ENCODE peak calls at places on chromosomes 3 and 15, in eight cellular contexts. Z is substantia nigra; I is AG08396; Q is G401; P is stimulated activated CD4-positive, alpha-beta T cell treated with anti-CD3 and anti-CD28 coated beads, Interleukin-4, amount 100 ng/mL, for 1 hour; C is germinal center; S is NCI-H1105 treated with DMSO at 0.1 percent for 48 hours; G is stimulated activated naive CD4-positive, alpha-beta T cell treated with Interleukin-2 at 50 U/mL for 16 hours. Y is an unnamed sample.

GRCh38 chr15:100602822-100603393 is 519 bp downstream of the ASB7 start:
- DNase-seq in Z (no peak), I (no peak), Q (no peak), P (peak), C (peak), S (no peak), G (peak), Y (no peak)

GRCh38 chr3:184663756-184664155 is 48.1 kb downstream of the MAGEF1 start:
- DNase-seq in Z (no peak), I (no peak), Q (no peak), P (no peak), C (no peak), S (no peak), G (no peak), Y (no peak)

GRCh38 chr15:99226802-99227201 is 22.6 kb downstream of the TTC23 start:
- DNase-seq in Z (no peak), I (no peak), Q (no peak), P (no peak), C (no peak), S (no peak), G (no peak), Y (no peak)

GRCh38 chr3:179794355-179794754 is 141.5 kb downstream of the USP13 start:
- DNase-seq in Z (no peak), I (no peak), Q (no peak), P (no peak), C (no peak), S (no peak), G (no peak), Y (no peak)

GRCh38 chr3:167030059-167030458 is 350.0 kb downstream of the ZBBX start:
- DNase-seq in Z (no peak), I (no peak), Q (no peak), P (no peak), C (no peak), S (peak), G (no peak), Y (no peak)

GRCh38 chr3:11661827-11662226 is 18.1 kb upstream of the VGLL4 start:
- DNase-seq in Z (no peak), I (peak), Q (no peak), P (no peak), C (no peak), S (no peak), G (no peak), Y (no peak)

GRCh38 chr3:15815696-15816095 is 17.9 kb upstream of the ANKRD28 start:
- DNase-seq in Z (no peak), I (peak), Q (peak), P (no peak), C (peak), S (peak), G (no peak), Y (peak)

GRCh38 chr3:72288955-72289707 is 504.2 kb upstream of the PROK2 start:
- DNase-seq in Z (peak), I (peak), Q (peak), P (peak), C (peak), S (no peak), G (no peak), Y (no peak)

GRCh38 chr3:43695443-43695842 is 4.7 kb downstream of the ABHD5 start:
- DNase-seq in Z (no peak), I (no peak), Q (no peak), P (no peak), C (no peak), S (no peak), G (no peak), Y (no peak)